ENCODE peak calls at places on chromosomes 7 and 10, in eight cellular contexts. W is effector memory CD4-positive, alpha-beta T cell; L is A172; S is aorta; K is EL; A is H4; T is NCI-H1694 treated with DMSO at 0.1 percent for 48 hours; I is CD4-positive, alpha-beta T cell. M is an unnamed sample.

GRCh38 chr7:45157653-45158401 is at the start of gene RAMP3:
- DNase-seq in L (no peak), I (no peak), K (no peak), A (no peak), T (no peak), W (no peak), S (peak; percentile 75), M (no peak)

GRCh38 chr10:119759832-119760231 is 34.0 kb downstream of the INPP5F start:
- DNase-seq in I (no peak), S (no peak), T (no peak), W (no peak), L (no peak), K (peak; percentile 12), A (peak; percentile 17), M (no peak)

GRCh38 chr10:13991353-13991752 is 339.4 kb downstream of the FRMD4A start:
- DNase-seq in T (no peak), S (no peak), W (no peak), L (no peak), K (no peak), I (no peak), A (no peak), M (no peak)

GRCh38 chr10:58695022-58695421 is 182.3 kb downstream of the BICC1 start:
- DNase-seq in W (no peak), S (no peak), K (no peak), A (no peak), L (no peak), I (no peak), T (no peak), M (no peak)

GRCh38 chr7:28565990-28566389 is 153.7 kb downstream of the CREB5 start:
- DNase-seq in T (no peak), S (no peak), A (no peak), K (no peak), I (no peak), W (no peak), L (no peak), M (no peak)

GRCh38 chr7:6430271-6430940 is 17.3 kb downstream of the DAGLB start:
- DNase-seq in I (no peak), A (no peak), T (no peak), K (peak; percentile 59), L (peak; percentile 62), S (no peak), W (no peak), M (no peak)

GRCh38 chr7:41416208-41416595 is 286.7 kb downstream of the INHBA start:
- DNase-seq in I (no peak), A (no peak), W (no peak), T (no peak), L (no peak), S (no peak), K (no peak), M (no peak)

GRCh38 chr7:20350518-20350951 is 19.8 kb downstream of the ITGB8 start:
- DNase-seq in L (peak; percentile 55), W (no peak), I (no peak), S (no peak), K (no peak), T (no peak), A (no peak), M (no peak)

GRCh38 chr7:129530881-129531391 is 28.6 kb downstream of the SMKR1 start:
- DNase-seq in A (peak; percentile 43), L (peak; percentile 68), W (no peak), S (no peak), K (peak; percentile 70), I (no peak), T (no peak), M (no peak)

GRCh38 chr7:118870187-118870586 is 645.7 kb downstream of the ANKRD7 start:
- DNase-seq in L (peak; percentile 4), S (no peak), W (no peak), T (no peak), I (no peak), K (no peak), A (peak; percentile 15), M (no peak)

GRCh38 chr10:60827791-60828488 is 49.7 kb downstream of the CDK1 start:
- DNase-seq in W (no peak), L (peak; percentile 96), T (no peak), S (no peak), I (no peak), A (peak; percentile 51), K (peak; percentile 84), M (no peak)

GRCh38 chr7:84701524-84702306 is 485.1 kb downstream of the SEMA3D start:
- DNase-seq in I (no peak), S (no peak), L (peak; percentile 94), T (no peak), A (peak; percentile 99), W (no peak), K (peak; percentile 97), M (no peak)

GRCh38 chr7:96778263-96778662 is 68.6 kb upstream of the SEM1 start:
- DNase-seq in W (no peak), S (no peak), K (no peak), A (no peak), I (no peak), L (no peak), T (no peak), M (no peak)

GRCh38 chr10:96401036-96401435 is 42.2 kb upstream of the OPALIN start:
- DNase-seq in S (no peak), A (no peak), T (no peak), K (no peak), I (no peak), L (no peak), W (no peak), M (no peak)

GRCh38 chr10:71486465-71487114 is 89.9 kb downstream of the CDH23 start:
- DNase-seq in A (no peak), W (no peak), S (no peak), T (peak; percentile 13), I (no peak), L (peak; percentile 14), K (peak; percentile 27), M (no peak)

GRCh38 chr7:45001138-45001694 is 1.2 kb downstream of the CCM2 start:
- DNase-seq in A (no peak), W (peak; percentile 46), S (no peak), I (peak; percentile 68), K (no peak), T (no peak), L (peak; percentile 56), M (peak; percentile 69)

GRCh38 chr10:77863446-77863845 is 63.1 kb downstream of the DLG5 start:
- DNase-seq in L (no peak), S (no peak), A (no peak), K (no peak), I (no peak), W (no peak), T (no peak), M (no peak)

GRCh38 chr7:97126483-97127171 is 9.1 kb downstream of the SDHAF3 start:
- DNase-seq in K (no peak), W (no peak), I (no peak), L (no peak), S (no peak), A (no peak), T (no peak), M (no peak)

GRCh38 chr10:84606428-84606827 is 278.0 kb downstream of the CCSER2 start:
- DNase-seq in A (no peak), K (no peak), S (no peak), L (no peak), I (no peak), W (no peak), T (no peak), M (no peak)

GRCh38 chr10:92074126-92074887 is 150.7 kb downstream of the BTAF1 start:
- DNase-seq in L (no peak), T (no peak), S (no peak), A (no peak), I (no peak), W (no peak), K (no peak), M (no peak)

GRCh38 chr10:109308971-109309370 is 614.3 kb downstream of the XPNPEP1 start:
- DNase-seq in S (no peak), I (no peak), L (no peak), T (no peak), K (no peak), A (no peak), W (no peak), M (no peak)

GRCh38 chr10:110684800-110685446 is 40.8 kb downstream of the RBM20 start:
- DNase-seq in I (no peak), K (peak; percentile 43), S (no peak), T (no peak), A (peak; percentile 78), W (no peak), L (peak; percentile 23), M (no peak)

GRCh38 chr7:92133133-92133736 is 1.0 kb downstream of the CYP51A1 start:
- DNase-seq in I (no peak), T (no peak), A (no peak), W (no peak), L (no peak), K (peak; percentile 2), S (no peak), M (no peak)

GRCh38 chr10:4453950-4454349 is 372.1 kb upstream of the AKR1E2 start:
- DNase-seq in L (no peak), S (no peak), K (no peak), T (no peak), I (no peak), A (no peak), W (no peak), M (no peak)

GRCh38 chr10:20797290-20797689 is 99.8 kb downstream of the NEBL start:
- DNase-seq in W (no peak), T (no peak), L (no peak), S (no peak), A (no peak), K (no peak), I (no peak), M (no peak)

GRCh38 chr7:65798111-65799075 is 74.5 kb upstream of the VKORC1L1 start:
- DNase-seq in I (no peak), W (no peak), S (no peak), K (peak; percentile 70), T (no peak), A (peak; percentile 88), L (peak; percentile 91), M (no peak)

GRCh38 chr7:141674201-141674671 is 27.7 kb downstream of the DENND11 start:
- DNase-seq in L (no peak), I (no peak), K (no peak), S (no peak), W (no peak), T (no peak), A (no peak), M (no peak)